ENCODE peak calls at places on chromosomes 13 and 19, in five cellular contexts. One of them, this sample, is unnamed.

GRCh38 chr19:53254451-53255341 is at the start of gene ZNF677:
- DNase-seq in mucosa of descending colon: peak; percentile 89
- DNase-seq in neural progenitor cell: peak; percentile 83
- DNase-seq in CD8-positive, alpha-beta T cell: peak; percentile 90
- DNase-seq in body of pancreas: peak; percentile 83
- DNase-seq in this sample: peak; percentile 93

GRCh38 chr19:19105365-19106060 is 32.8 kb downstream of the TMEM161A start:
- DNase-seq in mucosa of descending colon: peak; percentile 75
- DNase-seq in neural progenitor cell: peak; percentile 94
- DNase-seq in CD8-positive, alpha-beta T cell: no peak
- DNase-seq in body of pancreas: peak; percentile 47
- DNase-seq in this sample: no peak

GRCh38 chr19:47272448-47273312 is 2.0 kb upstream of the INAFM1 start:
- DNase-seq in mucosa of descending colon: peak; percentile 76
- DNase-seq in neural progenitor cell: peak; percentile 63
- DNase-seq in CD8-positive, alpha-beta T cell: no peak
- DNase-seq in body of pancreas: peak; percentile 57
- DNase-seq in this sample: peak; percentile 63

GRCh38 chr19:50290011-50290410 is 39.2 kb downstream of the KCNC3 start:
- DNase-seq in mucosa of descending colon: no peak
- DNase-seq in neural progenitor cell: peak; percentile 32
- DNase-seq in CD8-positive, alpha-beta T cell: no peak
- DNase-seq in body of pancreas: no peak
- DNase-seq in this sample: no peak

GRCh38 chr19:15396436-15396835 is 16.8 kb upstream of the AKAP8 start:
- DNase-seq in mucosa of descending colon: no peak
- DNase-seq in neural progenitor cell: no peak
- DNase-seq in CD8-positive, alpha-beta T cell: no peak
- DNase-seq in body of pancreas: no peak
- DNase-seq in this sample: no peak

GRCh38 chr19:17311455-17312248 is 2.3 kb downstream of the DDA1 start:
- DNase-seq in mucosa of descending colon: no peak
- DNase-seq in neural progenitor cell: no peak
- DNase-seq in CD8-positive, alpha-beta T cell: no peak
- DNase-seq in body of pancreas: no peak
- DNase-seq in this sample: no peak

GRCh38 chr19:51196181-51196580 is 28.7 kb upstream of the CD33 start:
- DNase-seq in mucosa of descending colon: no peak
- DNase-seq in neural progenitor cell: no peak
- DNase-seq in CD8-positive, alpha-beta T cell: no peak
- DNase-seq in body of pancreas: no peak
- DNase-seq in this sample: no peak

GRCh38 chr13:40764587-40765403 is 6.2 kb downstream of the MRPS31 start:
- DNase-seq in mucosa of descending colon: no peak
- DNase-seq in neural progenitor cell: no peak
- DNase-seq in CD8-positive, alpha-beta T cell: peak; percentile 26
- DNase-seq in body of pancreas: peak; percentile 64
- DNase-seq in this sample: no peak

GRCh38 chr13:86567119-86567518 is 767.9 kb upstream of the SLITRK6 start:
- DNase-seq in mucosa of descending colon: no peak
- DNase-seq in neural progenitor cell: peak; percentile 36
- DNase-seq in CD8-positive, alpha-beta T cell: no peak
- DNase-seq in body of pancreas: peak; percentile 23
- DNase-seq in this sample: no peak

GRCh38 chr13:112859817-112860190 is 109.2 kb upstream of the MCF2L start:
- DNase-seq in mucosa of descending colon: no peak
- DNase-seq in neural progenitor cell: no peak
- DNase-seq in CD8-positive, alpha-beta T cell: no peak
- DNase-seq in body of pancreas: no peak
- DNase-seq in this sample: no peak

GRCh38 chr19:30685601-30686000 is 313.4 kb downstream of the ZNF536 start:
- DNase-seq in mucosa of descending colon: no peak
- DNase-seq in neural progenitor cell: no peak
- DNase-seq in CD8-positive, alpha-beta T cell: no peak
- DNase-seq in body of pancreas: no peak
- DNase-seq in this sample: no peak

GRCh38 chr13:60009300-60010248 is 154.2 kb downstream of the DIAPH3 start:
- DNase-seq in mucosa of descending colon: peak; percentile 94
- DNase-seq in neural progenitor cell: no peak
- DNase-seq in CD8-positive, alpha-beta T cell: no peak
- DNase-seq in body of pancreas: peak; percentile 29
- DNase-seq in this sample: no peak

GRCh38 chr13:49248433-49249002 is 793 bp downstream of the CDADC1 start:
- DNase-seq in mucosa of descending colon: no peak
- DNase-seq in neural progenitor cell: peak; percentile 4
- DNase-seq in CD8-positive, alpha-beta T cell: no peak
- DNase-seq in body of pancreas: no peak
- DNase-seq in this sample: peak; percentile 47

GRCh38 chr13:32790731-32791130 is 204.5 kb downstream of the PDS5B start:
- DNase-seq in mucosa of descending colon: no peak
- DNase-seq in neural progenitor cell: peak; percentile 12
- DNase-seq in CD8-positive, alpha-beta T cell: no peak
- DNase-seq in body of pancreas: no peak
- DNase-seq in this sample: no peak

GRCh38 chr19:29634731-29635130 is 28.6 kb downstream of the POP4 start:
- DNase-seq in mucosa of descending colon: no peak
- DNase-seq in neural progenitor cell: no peak
- DNase-seq in CD8-positive, alpha-beta T cell: no peak
- DNase-seq in body of pancreas: no peak
- DNase-seq in this sample: peak; percentile 2

GRCh38 chr19:55581828-55582223 is 1.2 kb upstream of the ZNF579 start:
- DNase-seq in mucosa of descending colon: no peak
- DNase-seq in neural progenitor cell: no peak
- DNase-seq in CD8-positive, alpha-beta T cell: no peak
- DNase-seq in body of pancreas: peak; percentile 43
- DNase-seq in this sample: no peak

GRCh38 chr13:50979187-50979586 is 69.6 kb downstream of the RNASEH2B start:
- DNase-seq in mucosa of descending colon: no peak
- DNase-seq in neural progenitor cell: no peak
- DNase-seq in CD8-positive, alpha-beta T cell: no peak
- DNase-seq in body of pancreas: no peak
- DNase-seq in this sample: no peak

GRCh38 chr13:109957875-109958274 is 171.5 kb upstream of the IRS2 start:
- DNase-seq in mucosa of descending colon: no peak
- DNase-seq in neural progenitor cell: no peak
- DNase-seq in CD8-positive, alpha-beta T cell: no peak
- DNase-seq in body of pancreas: no peak
- DNase-seq in this sample: no peak

GRCh38 chr13:93473441-93474270 is 247.0 kb downstream of the GPC6 start:
- DNase-seq in mucosa of descending colon: no peak
- DNase-seq in neural progenitor cell: no peak
- DNase-seq in CD8-positive, alpha-beta T cell: no peak
- DNase-seq in body of pancreas: no peak
- DNase-seq in this sample: no peak

GRCh38 chr13:75458696-75459422 is 23.1 kb downstream of the TBC1D4 start:
- DNase-seq in mucosa of descending colon: peak; percentile 75
- DNase-seq in neural progenitor cell: peak; percentile 4
- DNase-seq in CD8-positive, alpha-beta T cell: no peak
- DNase-seq in body of pancreas: peak; percentile 86
- DNase-seq in this sample: peak; percentile 58

GRCh38 chr13:76751278-76751677 is 134.9 kb downstream of the KCTD12 start:
- DNase-seq in mucosa of descending colon: no peak
- DNase-seq in neural progenitor cell: no peak
- DNase-seq in CD8-positive, alpha-beta T cell: no peak
- DNase-seq in body of pancreas: no peak
- DNase-seq in this sample: no peak

GRCh38 chr13:107866007-107866665 is 349.2 kb downstream of the LIG4 start:
- DNase-seq in mucosa of descending colon: no peak
- DNase-seq in neural progenitor cell: peak; percentile 68
- DNase-seq in CD8-positive, alpha-beta T cell: no peak
- DNase-seq in body of pancreas: peak; percentile 37
- DNase-seq in this sample: no peak

GRCh38 chr19:5292453-5292842 is 48.2 kb downstream of the PTPRS start:
- DNase-seq in mucosa of descending colon: no peak
- DNase-seq in neural progenitor cell: no peak
- DNase-seq in CD8-positive, alpha-beta T cell: peak; percentile 45
- DNase-seq in body of pancreas: peak; percentile 68
- DNase-seq in this sample: no peak

GRCh38 chr13:37657134-37657533 is 58.6 kb upstream of the POSTN start:
- DNase-seq in mucosa of descending colon: no peak
- DNase-seq in neural progenitor cell: no peak
- DNase-seq in CD8-positive, alpha-beta T cell: no peak
- DNase-seq in body of pancreas: no peak
- DNase-seq in this sample: no peak

GRCh38 chr13:109256866-109257760 is 529.3 kb downstream of the IRS2 start:
- DNase-seq in mucosa of descending colon: no peak
- DNase-seq in neural progenitor cell: no peak
- DNase-seq in CD8-positive, alpha-beta T cell: no peak
- DNase-seq in body of pancreas: peak; percentile 40
- DNase-seq in this sample: no peak

GRCh38 chr19:17950310-17951150 is 16.4 kb upstream of the KCNN1 start:
- DNase-seq in mucosa of descending colon: no peak
- DNase-seq in neural progenitor cell: peak; percentile 67
- DNase-seq in CD8-positive, alpha-beta T cell: peak; percentile 47
- DNase-seq in body of pancreas: no peak
- DNase-seq in this sample: no peak

GRCh38 chr13:109400192-109400591 is 386.2 kb downstream of the IRS2 start:
- DNase-seq in mucosa of descending colon: peak; percentile 43
- DNase-seq in neural progenitor cell: no peak
- DNase-seq in CD8-positive, alpha-beta T cell: no peak
- DNase-seq in body of pancreas: no peak
- DNase-seq in this sample: peak; percentile 61

GRCh38 chr19:55113570-55114039 is 3.8 kb downstream of the PPP1R12C start:
- DNase-seq in mucosa of descending colon: peak; percentile 57
- DNase-seq in neural progenitor cell: peak; percentile 82
- DNase-seq in CD8-positive, alpha-beta T cell: no peak
- DNase-seq in body of pancreas: peak; percentile 83
- DNase-seq in this sample: peak; percentile 81

GRCh38 chr13:100458673-100459072 is 129.9 kb downstream of the GGACT start:
- DNase-seq in mucosa of descending colon: no peak
- DNase-seq in neural progenitor cell: no peak
- DNase-seq in CD8-positive, alpha-beta T cell: no peak
- DNase-seq in body of pancreas: no peak
- DNase-seq in this sample: no peak

GRCh38 chr19:19461306-19461670 is 54.1 kb downstream of the TSSK6 start:
- DNase-seq in mucosa of descending colon: no peak
- DNase-seq in neural progenitor cell: no peak
- DNase-seq in CD8-positive, alpha-beta T cell: no peak
- DNase-seq in body of pancreas: no peak
- DNase-seq in this sample: peak; percentile 1

GRCh38 chr13:114143806-114144605 is 11.6 kb upstream of the RASA3 start:
- DNase-seq in mucosa of descending colon: peak; percentile 45
- DNase-seq in neural progenitor cell: peak; percentile 76
- DNase-seq in CD8-positive, alpha-beta T cell: peak; percentile 75
- DNase-seq in body of pancreas: peak; percentile 81
- DNase-seq in this sample: no peak

GRCh38 chr13:80012281-80012680 is 328.6 kb downstream of the SPRY2 start:
- DNase-seq in mucosa of descending colon: no peak
- DNase-seq in neural progenitor cell: no peak
- DNase-seq in CD8-positive, alpha-beta T cell: no peak
- DNase-seq in body of pancreas: no peak
- DNase-seq in this sample: no peak

GRCh38 chr19:18636969-18637629 is at the start of gene KLHL26:
- DNase-seq in mucosa of descending colon: no peak
- DNase-seq in neural progenitor cell: no peak
- DNase-seq in CD8-positive, alpha-beta T cell: no peak
- DNase-seq in body of pancreas: no peak
- DNase-seq in this sample: no peak

GRCh38 chr13:90400372-90400771 is 947.1 kb upstream of the MIR17HG start:
- DNase-seq in mucosa of descending colon: no peak
- DNase-seq in neural progenitor cell: no peak
- DNase-seq in CD8-positive, alpha-beta T cell: no peak
- DNase-seq in body of pancreas: no peak
- DNase-seq in this sample: no peak

DNA sequence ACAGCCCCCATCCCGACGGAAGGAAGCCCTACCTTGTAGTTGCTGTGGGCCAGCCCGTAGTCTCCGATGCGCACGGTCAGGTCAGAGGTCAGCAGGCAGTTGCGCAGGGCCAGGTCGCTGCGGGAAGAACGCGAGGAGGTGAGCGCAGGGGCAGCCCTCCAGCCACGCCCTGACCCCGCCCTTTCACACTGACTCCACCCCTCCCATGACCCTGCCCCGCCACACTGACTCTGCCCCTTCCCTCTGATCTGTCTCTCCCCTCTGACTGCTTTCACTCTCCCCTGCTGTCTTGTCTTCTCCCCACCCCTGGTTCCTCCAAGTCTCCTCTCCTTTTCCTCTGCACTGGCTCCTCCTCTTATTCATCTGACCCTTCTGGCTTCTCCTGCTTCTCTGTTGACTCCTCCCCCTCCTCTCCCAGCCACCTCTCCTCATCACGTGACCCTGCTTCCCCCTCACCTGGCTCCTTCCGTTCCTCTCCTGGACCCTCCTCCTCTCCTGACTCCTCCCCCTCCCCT is 10.1 kb downstream of the LMTK3 start:
- DNase-seq in mucosa of descending colon: peak; percentile 72
- DNase-seq in neural progenitor cell: peak; percentile 97
- DNase-seq in CD8-positive, alpha-beta T cell: peak; percentile 62
- DNase-seq in body of pancreas: peak; percentile 93
- DNase-seq in this sample: peak; percentile 89
- TF ChIP-seq CTCF in mucosa of descending colon: no peak
- TF ChIP-seq CTCF in neural progenitor cell: no peak
- TF ChIP-seq CTCF in CD8-positive, alpha-beta T cell: no peak
- TF ChIP-seq CTCF in body of pancreas: no peak
- TF ChIP-seq CTCF in this sample: no peak

GRCh38 chr13:27141746-27142145 is 29.9 kb downstream of the USP12 start:
- DNase-seq in mucosa of descending colon: no peak
- DNase-seq in neural progenitor cell: no peak
- DNase-seq in CD8-positive, alpha-beta T cell: no peak
- DNase-seq in body of pancreas: no peak
- DNase-seq in this sample: no peak
- TF ChIP-seq CTCF in mucosa of descending colon: no peak
- TF ChIP-seq CTCF in neural progenitor cell: no peak
- TF ChIP-seq CTCF in CD8-positive, alpha-beta T cell: no peak
- TF ChIP-seq CTCF in body of pancreas: no peak
- TF ChIP-seq CTCF in this sample: no peak

GRCh38 chr19:37313335-37313627 is 57.6 kb upstream of the ZNF527 start:
- DNase-seq in mucosa of descending colon: no peak
- DNase-seq in neural progenitor cell: no peak
- DNase-seq in CD8-positive, alpha-beta T cell: no peak
- DNase-seq in body of pancreas: no peak
- DNase-seq in this sample: no peak

GRCh38 chr19:37317403-37318209 is 53.3 kb upstream of the ZNF527 start:
- DNase-seq in mucosa of descending colon: peak; percentile 96
- DNase-seq in neural progenitor cell: peak; percentile 97
- DNase-seq in CD8-positive, alpha-beta T cell: peak; percentile 94
- DNase-seq in body of pancreas: peak; percentile 94
- DNase-seq in this sample: peak; percentile 94
- TF ChIP-seq CTCF in mucosa of descending colon: peak; percentile 49
- TF ChIP-seq CTCF in neural progenitor cell: peak; percentile 43
- TF ChIP-seq CTCF in CD8-positive, alpha-beta T cell: no peak
- TF ChIP-seq CTCF in body of pancreas: no peak
- TF ChIP-seq CTCF in this sample: peak; percentile 37

GRCh38 chr13:42392180-42392579 is 120.2 kb downstream of the AKAP11 start:
- DNase-seq in mucosa of descending colon: no peak
- DNase-seq in neural progenitor cell: no peak
- DNase-seq in CD8-positive, alpha-beta T cell: no peak
- DNase-seq in body of pancreas: no peak
- DNase-seq in this sample: no peak
- TF ChIP-seq CTCF in mucosa of descending colon: no peak
- TF ChIP-seq CTCF in neural progenitor cell: no peak
- TF ChIP-seq CTCF in CD8-positive, alpha-beta T cell: no peak
- TF ChIP-seq CTCF in body of pancreas: no peak
- TF ChIP-seq CTCF in this sample: no peak

This sample was measured in lower lobe of right lung.